ENCODE peak calls at places on chromosomes 1 and 21, in ten cellular contexts. K, P, R, F, L, I, A, M, Y and E are unnamed samples.

GRCh38 chr1:108829498-108829916 is 27.4 kb downstream of the AKNAD1 start:
- DNase-seq in R (no peak), M (no peak), Y (peak; percentile 76), A (no peak), P (no peak), L (no peak), K (no peak), F (no peak), I (peak; percentile 14), E (peak; percentile 79)

GRCh38 chr1:232170909-232171308 is 459.0 kb downstream of the SIPA1L2 start:
- DNase-seq in P (no peak), A (no peak), K (no peak), L (no peak), Y (no peak), I (no peak), M (no peak), F (no peak), R (no peak), E (no peak)

GRCh38 chr1:44151808-44152207 is 10.4 kb upstream of the KLF18 start:
- DNase-seq in K (no peak), I (no peak), Y (no peak), P (no peak), F (no peak), R (no peak), L (no peak), M (no peak), A (no peak), E (no peak)

GRCh38 chr1:113912594-113913311 is 7.6 kb downstream of the DCLRE1B start:
- DNase-seq in I (no peak), F (no peak), M (no peak), K (no peak), P (no peak), Y (peak; percentile 59), A (no peak), L (no peak), R (no peak), E (peak; percentile 86)

GRCh38 chr1:26360051-26360806 is 6.3 kb upstream of the CRYBG2 start:
- DNase-seq in F (no peak), I (no peak), R (no peak), Y (no peak), P (no peak), M (peak; percentile 17), L (peak; percentile 86), A (no peak), K (no peak), E (no peak)

GRCh38 chr21:26280715-26281310 is 110.2 kb upstream of the APP start:
- DNase-seq in M (no peak), L (no peak), I (no peak), Y (peak; percentile 1), F (no peak), A (no peak), R (peak; percentile 9), K (no peak), P (no peak), E (no peak)

GRCh38 chr1:91550961-91551360 is 50.3 kb downstream of the CDC7 start:
- DNase-seq in Y (no peak), A (no peak), R (no peak), I (no peak), K (no peak), L (no peak), P (no peak), M (no peak), F (no peak), E (no peak)

GRCh38 chr1:31412732-31413404 is at the start of gene SERINC2:
- DNase-seq in Y (no peak), M (peak; percentile 3), I (no peak), A (no peak), R (peak; percentile 49), F (no peak), L (peak; percentile 67), P (no peak), K (peak; percentile 66), E (no peak)

GRCh38 chr1:206664740-206665139 is 20.0 kb upstream of the MAPKAPK2 start:
- DNase-seq in P (no peak), M (no peak), I (no peak), Y (no peak), L (no peak), K (no peak), A (no peak), R (no peak), F (no peak), E (no peak)

GRCh38 chr1:1832820-1833219 is 54.5 kb upstream of the NADK start:
- DNase-seq in F (no peak), I (no peak), Y (no peak), A (no peak), P (no peak), M (no peak), L (no peak), R (no peak), K (no peak), E (peak; percentile 17)

GRCh38 chr1:29052951-29053350 is 70.8 kb downstream of the TMEM200B start:
- DNase-seq in A (no peak), M (no peak), K (no peak), I (no peak), F (no peak), R (no peak), P (no peak), Y (no peak), L (no peak), E (no peak)

GRCh38 chr1:55071477-55071876 is 32.1 kb downstream of the PCSK9 start:
- DNase-seq in R (peak; percentile 79), L (peak; percentile 67), M (no peak), P (no peak), I (peak; percentile 46), A (no peak), Y (peak; percentile 65), F (no peak), K (no peak), E (peak; percentile 68)

GRCh38 chr1:155942578-155943141 is 1.2 kb downstream of the RXFP4 start:
- DNase-seq in M (no peak), I (no peak), P (no peak), F (no peak), L (no peak), R (no peak), A (no peak), Y (no peak), K (no peak), E (no peak)

GRCh38 chr21:42750737-42751530 is 97.5 kb downstream of the PDE9A start:
- DNase-seq in K (no peak), L (no peak), I (no peak), Y (no peak), M (no peak), R (no peak), F (no peak), P (no peak), A (no peak), E (no peak)

GRCh38 chr1:169793730-169794129 is 977 bp downstream of the METTL18 start:
- DNase-seq in P (no peak), Y (no peak), R (no peak), L (no peak), K (no peak), A (no peak), F (no peak), M (no peak), I (no peak), E (no peak)

GRCh38 chr1:1399870-1400575 is 888 bp upstream of the CCNL2 start:
- DNase-seq in R (no peak), L (no peak), M (no peak), I (peak; percentile 7), A (no peak), Y (peak; percentile 40), K (no peak), F (no peak), P (no peak), E (peak; percentile 33)

GRCh38 chr1:247647864-247648263 is 31.7 kb downstream of the OR13G1 start:
- DNase-seq in I (no peak), M (no peak), F (no peak), A (no peak), L (no peak), P (no peak), R (no peak), Y (no peak), K (peak; percentile 56), E (peak; percentile 11)

GRCh38 chr1:18336811-18337210 is 143.9 kb upstream of the KLHDC7A start:
- DNase-seq in P (no peak), Y (no peak), M (no peak), K (no peak), F (no peak), A (no peak), L (no peak), R (no peak), I (no peak), E (no peak)

GRCh38 chr1:81032374-81032773 is 768.4 kb upstream of the ADGRL2 start:
- DNase-seq in Y (no peak), R (no peak), K (no peak), L (no peak), I (no peak), P (no peak), F (no peak), M (no peak), A (no peak), E (no peak)

GRCh38 chr1:16183157-16183556 is 27.3 kb upstream of the EPHA2 start:
- DNase-seq in R (no peak), K (no peak), Y (peak; percentile 72), F (no peak), I (no peak), L (no peak), A (no peak), M (no peak), P (no peak), E (peak; percentile 53)

GRCh38 chr21:27677547-27677946 is 710.7 kb upstream of the ADAMTS5 start:
- DNase-seq in R (no peak), L (no peak), F (no peak), M (no peak), Y (no peak), P (no peak), K (no peak), A (no peak), I (no peak), E (no peak)

GRCh38 chr1:204706838-204707509 is 21.4 kb upstream of the LRRN2 start:
- DNase-seq in K (no peak), Y (no peak), M (no peak), A (no peak), P (no peak), F (peak; percentile 47), L (peak; percentile 52), I (no peak), R (no peak), E (peak; percentile 16)

GRCh38 chr21:31675960-31676359 is 16.5 kb downstream of the SOD1 start:
- DNase-seq in M (no peak), I (no peak), R (no peak), F (no peak), P (no peak), K (no peak), L (no peak), Y (no peak), A (no peak), E (no peak)